ENCODE peak calls at places on chromosomes 16 and 17, in ten cellular contexts. One of them, this sample, is unnamed.

GRCh38 chr17:4182043-4182442 is 39.0 kb downstream of the CYB5D2 start:
- DNase-seq in GM12865: no peak
- DNase-seq in RWPE2: no peak
- DNase-seq in BJ: no peak
- DNase-seq in mucosa of descending colon: no peak
- DNase-seq in heart right ventricle: no peak
- DNase-seq in esophagus squamous epithelium: no peak
- DNase-seq in neural progenitor cell: no peak
- DNase-seq in cardiac muscle cell: no peak
- DNase-seq in ovary: peak; percentile 21
- DNase-seq in this sample: no peak

GRCh38 chr17:81805707-81806460 is 1.9 kb downstream of the GCGR start:
- DNase-seq in cardiac muscle cell: no peak
- DNase-seq in heart right ventricle: no peak
- DNase-seq in ovary: no peak
- DNase-seq in neural progenitor cell: no peak
- DNase-seq in BJ: no peak
- DNase-seq in GM12865: no peak
- DNase-seq in RWPE2: peak; percentile 71
- DNase-seq in esophagus squamous epithelium: no peak
- DNase-seq in mucosa of descending colon: no peak
- DNase-seq in this sample: no peak

GRCh38 chr16:88537864-88538263 is 32.3 kb upstream of the ZC3H18 start:
- DNase-seq in heart right ventricle: no peak
- DNase-seq in BJ: no peak
- DNase-seq in mucosa of descending colon: no peak
- DNase-seq in esophagus squamous epithelium: no peak
- DNase-seq in neural progenitor cell: no peak
- DNase-seq in ovary: no peak
- DNase-seq in cardiac muscle cell: no peak
- DNase-seq in GM12865: no peak
- DNase-seq in RWPE2: no peak
- DNase-seq in this sample: peak; percentile 55

GRCh38 chr16:21162661-21163151 is 4.2 kb downstream of the LDAF1 start:
- DNase-seq in neural progenitor cell: no peak
- DNase-seq in esophagus squamous epithelium: no peak
- DNase-seq in RWPE2: no peak
- DNase-seq in mucosa of descending colon: no peak
- DNase-seq in ovary: peak; percentile 85
- DNase-seq in BJ: peak; percentile 31
- DNase-seq in cardiac muscle cell: no peak
- DNase-seq in heart right ventricle: peak; percentile 75
- DNase-seq in GM12865: no peak
- DNase-seq in this sample: no peak

GRCh38 chr17:36900130-36900590 is 37.1 kb upstream of the LHX1 start:
- DNase-seq in ovary: no peak
- DNase-seq in BJ: no peak
- DNase-seq in cardiac muscle cell: no peak
- DNase-seq in GM12865: no peak
- DNase-seq in esophagus squamous epithelium: no peak
- DNase-seq in neural progenitor cell: no peak
- DNase-seq in heart right ventricle: no peak
- DNase-seq in mucosa of descending colon: no peak
- DNase-seq in RWPE2: no peak
- DNase-seq in this sample: no peak

GRCh38 chr16:30998852-30999761 is 11.3 kb downstream of the STX1B start:
- DNase-seq in BJ: no peak
- DNase-seq in ovary: no peak
- DNase-seq in mucosa of descending colon: no peak
- DNase-seq in RWPE2: no peak
- DNase-seq in GM12865: no peak
- DNase-seq in esophagus squamous epithelium: no peak
- DNase-seq in neural progenitor cell: no peak
- DNase-seq in heart right ventricle: no peak
- DNase-seq in cardiac muscle cell: no peak
- DNase-seq in this sample: no peak

GRCh38 chr16:84050316-84050715 is 7.7 kb upstream of the SLC38A8 start:
- DNase-seq in neural progenitor cell: no peak
- DNase-seq in BJ: no peak
- DNase-seq in ovary: peak; percentile 15
- DNase-seq in mucosa of descending colon: peak; percentile 25
- DNase-seq in cardiac muscle cell: no peak
- DNase-seq in esophagus squamous epithelium: no peak
- DNase-seq in GM12865: no peak
- DNase-seq in heart right ventricle: no peak
- DNase-seq in RWPE2: no peak
- DNase-seq in this sample: peak; percentile 31

GRCh38 chr16:72467157-72467759 is 295.3 kb upstream of the PMFBP1 start:
- DNase-seq in esophagus squamous epithelium: no peak
- DNase-seq in mucosa of descending colon: no peak
- DNase-seq in cardiac muscle cell: peak; percentile 58
- DNase-seq in ovary: no peak
- DNase-seq in neural progenitor cell: peak; percentile 64
- DNase-seq in RWPE2: no peak
- DNase-seq in GM12865: peak; percentile 61
- DNase-seq in heart right ventricle: no peak
- DNase-seq in BJ: no peak
- DNase-seq in this sample: no peak

GRCh38 chr17:44795421-44795820 is 34.7 kb downstream of the GJC1 start:
- DNase-seq in mucosa of descending colon: no peak
- DNase-seq in ovary: no peak
- DNase-seq in esophagus squamous epithelium: no peak
- DNase-seq in heart right ventricle: no peak
- DNase-seq in cardiac muscle cell: no peak
- DNase-seq in BJ: no peak
- DNase-seq in neural progenitor cell: no peak
- DNase-seq in RWPE2: no peak
- DNase-seq in GM12865: no peak
- DNase-seq in this sample: peak; percentile 18

GRCh38 chr17:66507982-66508760 is 205.8 kb downstream of the PRKCA start:
- DNase-seq in heart right ventricle: no peak
- DNase-seq in GM12865: no peak
- DNase-seq in ovary: no peak
- DNase-seq in RWPE2: no peak
- DNase-seq in neural progenitor cell: no peak
- DNase-seq in mucosa of descending colon: no peak
- DNase-seq in cardiac muscle cell: no peak
- DNase-seq in BJ: no peak
- DNase-seq in esophagus squamous epithelium: no peak
- DNase-seq in this sample: no peak

GRCh38 chr17:17540935-17541639 is 44.9 kb upstream of the RASD1 start:
- DNase-seq in neural progenitor cell: no peak
- DNase-seq in BJ: no peak
- DNase-seq in heart right ventricle: no peak
- DNase-seq in ovary: no peak
- DNase-seq in GM12865: no peak
- DNase-seq in mucosa of descending colon: no peak
- DNase-seq in esophagus squamous epithelium: no peak
- DNase-seq in RWPE2: no peak
- DNase-seq in cardiac muscle cell: no peak
- DNase-seq in this sample: peak; percentile 43

GRCh38 chr17:65885484-65885883 is 306.4 kb downstream of the CEP112 start:
- DNase-seq in mucosa of descending colon: no peak
- DNase-seq in heart right ventricle: no peak
- DNase-seq in ovary: no peak
- DNase-seq in cardiac muscle cell: no peak
- DNase-seq in GM12865: no peak
- DNase-seq in RWPE2: no peak
- DNase-seq in neural progenitor cell: no peak
- DNase-seq in esophagus squamous epithelium: no peak
- DNase-seq in BJ: peak; percentile 20
- DNase-seq in this sample: no peak

GRCh38 chr17:63881935-63882601 is at the start of gene GH2:
- DNase-seq in BJ: no peak
- DNase-seq in neural progenitor cell: peak; percentile 58
- DNase-seq in GM12865: peak; percentile 54
- DNase-seq in cardiac muscle cell: peak; percentile 52
- DNase-seq in ovary: peak; percentile 58
- DNase-seq in mucosa of descending colon: no peak
- DNase-seq in RWPE2: no peak
- DNase-seq in esophagus squamous epithelium: no peak
- DNase-seq in heart right ventricle: peak; percentile 24
- DNase-seq in this sample: no peak

GRCh38 chr17:39027037-39027436 is 59.8 kb upstream of the FBXO47 start:
- DNase-seq in BJ: no peak
- DNase-seq in cardiac muscle cell: peak; percentile 56
- DNase-seq in RWPE2: no peak
- DNase-seq in neural progenitor cell: peak; percentile 66
- DNase-seq in GM12865: no peak
- DNase-seq in heart right ventricle: peak; percentile 73
- DNase-seq in esophagus squamous epithelium: no peak
- DNase-seq in ovary: peak; percentile 78
- DNase-seq in mucosa of descending colon: peak; percentile 79
- DNase-seq in this sample: peak; percentile 88

GRCh38 chr16:87062569-87063442 is 254.4 kb downstream of the C16orf95 start:
- DNase-seq in GM12865: peak; percentile 79
- DNase-seq in esophagus squamous epithelium: no peak
- DNase-seq in neural progenitor cell: peak; percentile 94
- DNase-seq in RWPE2: no peak
- DNase-seq in ovary: peak; percentile 73
- DNase-seq in cardiac muscle cell: peak; percentile 89
- DNase-seq in BJ: no peak
- DNase-seq in heart right ventricle: peak; percentile 73
- DNase-seq in mucosa of descending colon: no peak
- DNase-seq in this sample: peak; percentile 83
- H3K4me3 ChIP-seq in GM12865: no peak overlapping the region
- H3K4me3 ChIP-seq in esophagus squamous epithelium: no peak overlapping the region
- H3K4me3 ChIP-seq in neural progenitor cell: no peak overlapping the region
- H3K4me3 ChIP-seq in RWPE2: no peak overlapping the region
- H3K4me3 ChIP-seq in ovary: no peak overlapping the region
- H3K4me3 ChIP-seq in cardiac muscle cell: peak overlapping the region; percentile 9
- H3K4me3 ChIP-seq in BJ: no peak overlapping the region
- H3K4me3 ChIP-seq in heart right ventricle: peak overlapping the region; percentile 15
- H3K4me3 ChIP-seq in mucosa of descending colon: no peak overlapping the region
- H3K4me3 ChIP-seq in this sample: peak overlapping the region; percentile 45

DNA sequence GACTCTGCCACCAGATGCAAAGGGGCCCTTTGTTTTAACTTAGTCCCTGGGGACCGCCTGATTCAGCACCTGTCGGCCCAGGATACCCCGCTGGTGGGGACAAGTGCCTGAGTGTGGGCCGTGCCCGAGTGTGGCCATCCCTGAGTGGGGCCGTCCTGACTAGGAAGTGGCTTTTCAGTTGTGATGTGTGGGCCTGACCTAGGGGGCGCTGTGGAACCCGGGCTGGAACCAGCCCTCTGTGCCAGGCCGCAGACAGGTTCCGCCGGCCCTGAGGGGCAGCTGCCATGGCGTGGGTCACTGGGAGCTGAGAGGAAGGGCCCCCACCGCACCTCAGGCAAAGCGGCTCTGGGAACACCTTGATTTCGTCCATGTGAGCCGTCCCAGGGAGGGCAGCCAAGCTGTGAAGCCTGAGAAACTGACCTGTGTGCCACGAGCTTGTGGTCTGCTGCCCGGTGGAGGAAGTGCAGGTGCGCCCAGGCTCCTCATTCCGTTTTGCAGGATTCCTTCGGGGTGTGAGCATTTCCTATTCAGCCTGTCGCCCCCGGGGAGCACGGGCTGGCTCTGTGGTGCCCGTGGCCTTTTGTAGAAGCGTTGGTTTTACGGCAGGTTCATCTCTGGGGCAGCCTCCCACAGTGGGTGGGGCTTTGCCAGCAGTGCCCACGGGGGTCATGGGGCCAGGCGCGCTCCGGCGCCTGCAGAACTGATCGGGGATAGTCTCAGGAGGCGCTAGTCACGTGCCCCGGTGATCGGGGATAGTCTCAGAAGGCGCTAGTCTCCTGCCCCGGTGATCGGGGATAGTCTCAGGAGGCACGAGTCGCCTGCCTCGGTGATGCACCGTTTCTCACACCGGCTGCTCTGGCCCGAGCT is 5.3 kb downstream of the RPL13 start:
- DNase-seq in cardiac muscle cell: peak; percentile 48
- DNase-seq in heart right ventricle: no peak
- DNase-seq in ovary: peak; percentile 66
- DNase-seq in GM12865: peak; percentile 74
- DNase-seq in RWPE2: peak; percentile 82
- DNase-seq in esophagus squamous epithelium: no peak
- DNase-seq in neural progenitor cell: peak; percentile 64
- DNase-seq in mucosa of descending colon: peak; percentile 75
- DNase-seq in BJ: no peak
- DNase-seq in this sample: peak; percentile 80
- TF ChIP-seq CTCF in cardiac muscle cell: peak; percentile 72
- TF ChIP-seq CTCF in heart right ventricle: peak; percentile 62
- TF ChIP-seq CTCF in ovary: no peak
- TF ChIP-seq CTCF in GM12865: peak; percentile 55
- TF ChIP-seq CTCF in RWPE2: peak; percentile 79
- TF ChIP-seq CTCF in esophagus squamous epithelium: peak; percentile 48
- TF ChIP-seq CTCF in neural progenitor cell: peak; percentile 71
- TF ChIP-seq CTCF in mucosa of descending colon: peak; percentile 37
- TF ChIP-seq CTCF in BJ: peak; percentile 69
- TF ChIP-seq CTCF in this sample: peak; percentile 58

DNA sequence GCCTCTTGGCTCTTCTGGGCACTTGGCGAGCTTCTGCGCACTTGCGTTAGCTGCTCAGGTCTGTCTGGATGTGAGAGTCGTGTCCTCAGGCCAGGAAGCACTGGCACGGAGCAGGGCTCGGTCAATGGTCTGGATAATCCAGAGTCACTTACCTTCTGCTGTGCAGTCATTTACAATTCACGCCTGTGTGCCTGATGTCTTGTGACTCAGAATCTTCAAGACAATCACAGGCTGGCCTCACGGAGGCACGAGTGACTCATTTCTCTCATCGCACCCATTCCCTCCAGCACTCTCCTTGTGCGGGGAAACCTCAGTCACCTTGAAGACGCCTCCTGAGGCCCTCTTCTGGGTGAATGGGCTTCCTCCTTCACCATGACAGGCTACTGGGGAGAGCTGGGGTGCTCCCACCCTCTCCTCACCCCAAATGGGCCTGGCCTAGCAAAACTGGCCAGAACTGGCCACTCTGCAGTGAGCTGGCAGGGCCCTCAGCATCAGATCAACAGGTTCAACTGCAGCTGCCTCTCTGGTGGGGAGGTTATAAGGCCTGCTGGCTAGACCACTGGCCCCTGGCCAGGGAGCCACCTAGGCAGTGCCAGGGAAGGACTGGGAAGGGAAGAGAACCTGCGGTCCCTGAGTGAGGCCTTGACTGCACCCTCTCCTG is 1.9 kb upstream of the CAPN15 start:
- DNase-seq in mucosa of descending colon: no peak
- DNase-seq in cardiac muscle cell: no peak
- DNase-seq in RWPE2: no peak
- DNase-seq in ovary: peak; percentile 63
- DNase-seq in GM12865: peak; percentile 91
- DNase-seq in heart right ventricle: no peak
- DNase-seq in esophagus squamous epithelium: no peak
- DNase-seq in BJ: peak; percentile 60
- DNase-seq in neural progenitor cell: no peak
- DNase-seq in this sample: peak; percentile 83
- H3K4me3 ChIP-seq in mucosa of descending colon: no peak overlapping the region
- H3K4me3 ChIP-seq in cardiac muscle cell: no peak overlapping the region
- H3K4me3 ChIP-seq in RWPE2: peak overlapping the region; percentile 62
- H3K4me3 ChIP-seq in ovary: no peak overlapping the region
- H3K4me3 ChIP-seq in GM12865: peak overlapping the region; percentile 96
- H3K4me3 ChIP-seq in heart right ventricle: peak overlapping the region; percentile 85
- H3K4me3 ChIP-seq in esophagus squamous epithelium: peak overlapping the region; percentile 88
- H3K4me3 ChIP-seq in BJ: no peak overlapping the region
- H3K4me3 ChIP-seq in neural progenitor cell: peak overlapping the region; percentile 82
- H3K4me3 ChIP-seq in this sample: peak overlapping the region; percentile 74

DNA sequence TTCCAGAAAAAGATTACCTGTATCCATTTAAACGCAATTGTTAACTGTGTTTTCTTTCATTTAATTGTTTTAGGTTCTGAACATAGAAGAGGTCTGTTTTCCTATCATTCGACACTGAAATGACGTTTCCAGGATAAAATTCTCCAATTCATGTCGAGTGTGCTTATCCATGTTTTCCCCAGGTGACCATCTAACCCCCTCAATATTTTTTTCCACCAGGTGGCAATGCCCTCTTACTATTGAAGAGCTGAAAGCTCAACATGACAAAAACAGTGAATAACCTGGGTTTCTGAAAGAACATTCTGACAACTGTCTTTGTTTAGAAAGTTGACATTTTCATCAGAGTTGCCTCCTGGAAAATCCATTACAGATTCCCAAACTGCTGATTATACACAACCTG is 948.7 kb downstream of the KCNJ2 start:
- DNase-seq in GM12865: peak; percentile 2
- DNase-seq in RWPE2: no peak
- DNase-seq in mucosa of descending colon: no peak
- DNase-seq in BJ: no peak
- DNase-seq in neural progenitor cell: peak; percentile 47
- DNase-seq in ovary: no peak
- DNase-seq in cardiac muscle cell: peak; percentile 2
- DNase-seq in heart right ventricle: no peak
- DNase-seq in esophagus squamous epithelium: no peak
- DNase-seq in this sample: no peak
- TF ChIP-seq CTCF in GM12865: no peak
- TF ChIP-seq CTCF in RWPE2: peak; percentile 84
- TF ChIP-seq CTCF in mucosa of descending colon: no peak
- TF ChIP-seq CTCF in BJ: no peak
- TF ChIP-seq CTCF in neural progenitor cell: peak; percentile 55
- TF ChIP-seq CTCF in ovary: no peak
- TF ChIP-seq CTCF in cardiac muscle cell: peak; percentile 10
- TF ChIP-seq CTCF in heart right ventricle: peak; percentile 48
- TF ChIP-seq CTCF in esophagus squamous epithelium: peak; percentile 37
- TF ChIP-seq CTCF in this sample: peak; percentile 22